ENCODE peak calls at places on chromosome 6, in eight cellular contexts. K is amniotic stem cell, M is DMS79, U is GM03348, A is A673, I is AG09319, H is kidney tubule cell, V is Calu3. L is an unnamed sample.

GRCh38 chr6:149372062-149372461 is 28.0 kb upstream of the SUMO4 start:
- DNase-seq in K (no peak), M (no peak), U (no peak), A (no peak), I (no peak), H (no peak), V (no peak), L (no peak)

GRCh38 chr6:45472383-45472782 is 94.6 kb upstream of the SUPT3H start:
- DNase-seq in K (no peak), M (no peak), U (no peak), A (no peak), I (no peak), H (no peak), V (no peak), L (no peak)

GRCh38 chr6:150334790-150335783 is 33.7 kb upstream of the IYD start:
- DNase-seq in K (peak; percentile 60), M (no peak), U (peak; percentile 78), A (peak; percentile 73), I (peak; percentile 36), H (peak; percentile 69), V (peak; percentile 46), L (peak; percentile 63)

GRCh38 chr6:75327807-75328206 is 43.2 kb upstream of the TMEM30A start:
- DNase-seq in K (no peak), M (no peak), U (no peak), A (no peak), I (no peak), H (no peak), V (no peak), L (no peak)

GRCh38 chr6:128118401-128118800 is 217.5 kb upstream of the THEMIS start:
- DNase-seq in K (no peak), M (no peak), U (peak; percentile 40), A (no peak), I (peak; percentile 77), H (peak; percentile 17), V (no peak), L (peak; percentile 74)

GRCh38 chr6:79570129-79570801 is 33.0 kb upstream of the LCA5 start:
- DNase-seq in K (no peak), M (peak; percentile 92), U (peak; percentile 10), A (no peak), I (no peak), H (peak; percentile 76), V (peak; percentile 87), L (peak; percentile 16)

GRCh38 chr6:38487423-38487822 is 152.3 kb downstream of the BTBD9 start:
- DNase-seq in K (no peak), M (no peak), U (no peak), A (no peak), I (no peak), H (no peak), V (no peak), L (no peak)

GRCh38 chr6:21003780-21004541 is 469.7 kb downstream of the CDKAL1 start:
- DNase-seq in K (no peak), M (no peak), U (peak; percentile 27), A (peak; percentile 36), I (no peak), H (peak; percentile 24), V (peak; percentile 4), L (no peak)

GRCh38 chr6:46014511-46015118 is 1.0 kb downstream of the CLIC5 start:
- DNase-seq in K (no peak), M (no peak), U (no peak), A (no peak), I (no peak), H (peak; percentile 23), V (peak; percentile 19), L (no peak)

GRCh38 chr6:144140859-144141258 is 9.5 kb upstream of the STX11 start:
- DNase-seq in K (no peak), M (no peak), U (no peak), A (no peak), I (no peak), H (no peak), V (no peak), L (no peak)

GRCh38 chr6:142275146-142276006 is 26.4 kb upstream of the ADGRG6 start:
- DNase-seq in K (no peak), M (no peak), U (peak; percentile 9), A (no peak), I (no peak), H (peak; percentile 76), V (peak; percentile 50), L (no peak)

GRCh38 chr6:37783025-37783825 is 36.3 kb upstream of the ZFAND3 start:
- DNase-seq in K (no peak), M (peak; percentile 39), U (peak; percentile 75), A (peak; percentile 52), I (no peak), H (peak; percentile 45), V (no peak), L (no peak)

GRCh38 chr6:11972806-11973205 is 39.3 kb upstream of the HIVEP1 start:
- DNase-seq in K (no peak), M (no peak), U (peak; percentile 18), A (no peak), I (peak; percentile 12), H (no peak), V (no peak), L (no peak)

GRCh38 chr6:82251942-82252341 is 4.4 kb upstream of the IBTK start:
- DNase-seq in K (peak; percentile 14), M (no peak), U (peak; percentile 50), A (peak; percentile 79), I (no peak), H (peak; percentile 49), V (peak; percentile 19), L (no peak)

GRCh38 chr6:111712398-111712797 is 106.7 kb upstream of the TRAF3IP2 start:
- DNase-seq in K (peak; percentile 3), M (no peak), U (peak; percentile 37), A (no peak), I (no peak), H (no peak), V (peak; percentile 39), L (no peak)

GRCh38 chr6:82246802-82247633 is 526 bp downstream of the IBTK start:
- DNase-seq in K (no peak), M (peak; percentile 21), U (peak; percentile 70), A (peak; percentile 79), I (no peak), H (peak; percentile 74), V (peak; percentile 69), L (no peak)

GRCh38 chr6:165091121-165091785 is 218.2 kb downstream of the C6orf118 start:
- DNase-seq in K (no peak), M (no peak), U (peak; percentile 32), A (peak; percentile 89), I (no peak), H (peak; percentile 2), V (no peak), L (peak; percentile 87)

GRCh38 chr6:28107506-28107905 is 16.9 kb upstream of the ZSCAN16 start:
- DNase-seq in K (no peak), M (no peak), U (no peak), A (no peak), I (no peak), H (no peak), V (no peak), L (no peak)

GRCh38 chr6:139029470-139030210 is 1.1 kb downstream of the ABRACL start:
- DNase-seq in K (peak; percentile 28), M (no peak), U (peak; percentile 80), A (peak; percentile 28), I (no peak), H (peak; percentile 42), V (peak; percentile 35), L (no peak)

GRCh38 chr6:78615430-78615904 is 251.9 kb upstream of the IRAK1BP1 start:
- DNase-seq in K (no peak), M (no peak), U (no peak), A (no peak), I (no peak), H (peak; percentile 34), V (no peak), L (no peak)

GRCh38 chr6:90790696-90791095 is 203.8 kb upstream of the MAP3K7 start:
- DNase-seq in K (no peak), M (no peak), U (peak; percentile 56), A (no peak), I (no peak), H (peak; percentile 53), V (no peak), L (peak; percentile 17)

GRCh38 chr6:111958534-111958933 is 85.3 kb upstream of the FYN start:
- DNase-seq in K (no peak), M (no peak), U (no peak), A (no peak), I (no peak), H (no peak), V (no peak), L (no peak)

GRCh38 chr6:36752886-36753506 is 55.4 kb downstream of the RAB44 start:
- DNase-seq in K (no peak), M (no peak), U (no peak), A (no peak), I (no peak), H (peak; percentile 13), V (no peak), L (no peak)

GRCh38 chr6:32842690-32843089 is 1.2 kb downstream of the PSMB8 start:
- DNase-seq in K (no peak), M (no peak), U (no peak), A (no peak), I (no peak), H (no peak), V (no peak), L (no peak)

L was measured in AG09309.